ENCODE peak calls at places on chromosomes 3 and 15, in four cellular contexts. M is astrocyte, I is endothelial cell of umbilical vein, A is fibroblast of lung. F is an unnamed sample.
A peak's percentile ranks its signal among the peaks of the same experiment; 100 is the strongest.

GRCh38 chr3:105904683-105905320 is 36.0 kb upstream of the CBLB start:
- DNase-seq in M (peak; percentile 26), I (peak; percentile 62), A (peak; percentile 59), F (no peak)

GRCh38 chr3:8143186-8143585 is 358.4 kb upstream of the LMCD1 start:
- DNase-seq in M (peak; percentile 1), A (no peak), I (no peak), F (no peak)

GRCh38 chr15:63381301-63382192 is at the start of gene CA12:
- DNase-seq in A (peak; percentile 57), I (peak; percentile 46), M (peak; percentile 37), F (peak; percentile 68)

GRCh38 chr3:8837172-8837571 is 67.8 kb upstream of the OXTR start:
- DNase-seq in A (peak; percentile 73), M (peak; percentile 72), I (no peak), F (no peak)

GRCh38 chr3:111246967-111247760 is 175.5 kb downstream of the NECTIN3 start:
- DNase-seq in I (no peak), M (peak; percentile 83), A (peak; percentile 33), F (no peak)

GRCh38 chr15:90482124-90483011 is 47.4 kb upstream of the CRTC3 start:
- DNase-seq in A (peak; percentile 74), M (peak; percentile 47), I (peak; percentile 78), F (peak; percentile 67)

GRCh38 chr3:16086690-16087089 is 87.8 kb upstream of the GALNT15 start:
- DNase-seq in A (no peak), I (no peak), M (no peak), F (no peak)

GRCh38 chr3:58434511-58434910 is 879 bp upstream of the PDHB start:
- DNase-seq in I (no peak), M (no peak), A (no peak), F (no peak)

GRCh38 chr3:18279338-18279737 is 145.8 kb downstream of the SATB1 start:
- DNase-seq in I (no peak), M (no peak), A (no peak), F (no peak)

GRCh38 chr3:35946121-35946856 is 307.0 kb downstream of the ARPP21 start:
- DNase-seq in A (peak; percentile 50), I (peak; percentile 59), M (no peak), F (peak; percentile 30)

GRCh38 chr3:77513541-77513940 is 473.6 kb downstream of the ROBO2 start:
- DNase-seq in M (peak; percentile 53), I (no peak), A (no peak), F (no peak)

GRCh38 chr3:114624676-114625181 is 330.9 kb downstream of the TIGIT start:
- DNase-seq in A (peak; percentile 99), M (peak; percentile 99), I (peak; percentile 97), F (peak; percentile 88)

GRCh38 chr15:66591322-66591862 is 25.6 kb upstream of the LCTL start:
- DNase-seq in I (no peak), M (no peak), A (no peak), F (no peak)

GRCh38 chr15:49847436-49847835 is 226.6 kb downstream of the DTWD1 start:
- DNase-seq in A (peak; percentile 61), M (peak; percentile 76), I (no peak), F (no peak)

GRCh38 chr3:2420919-2421318 is 322.3 kb downstream of the CNTN4 start:
- DNase-seq in I (no peak), A (no peak), M (no peak), F (peak; percentile 8)

GRCh38 chr3:157159037-157159761 is 748 bp downstream of the CCNL1 start:
- DNase-seq in I (peak; percentile 58), A (peak; percentile 45), M (peak; percentile 36), F (peak; percentile 85)

GRCh38 chr15:60752973-60753720 is 274.2 kb upstream of the ICE2 start:
- DNase-seq in A (no peak), I (peak; percentile 2), M (no peak), F (no peak)

DNA sequence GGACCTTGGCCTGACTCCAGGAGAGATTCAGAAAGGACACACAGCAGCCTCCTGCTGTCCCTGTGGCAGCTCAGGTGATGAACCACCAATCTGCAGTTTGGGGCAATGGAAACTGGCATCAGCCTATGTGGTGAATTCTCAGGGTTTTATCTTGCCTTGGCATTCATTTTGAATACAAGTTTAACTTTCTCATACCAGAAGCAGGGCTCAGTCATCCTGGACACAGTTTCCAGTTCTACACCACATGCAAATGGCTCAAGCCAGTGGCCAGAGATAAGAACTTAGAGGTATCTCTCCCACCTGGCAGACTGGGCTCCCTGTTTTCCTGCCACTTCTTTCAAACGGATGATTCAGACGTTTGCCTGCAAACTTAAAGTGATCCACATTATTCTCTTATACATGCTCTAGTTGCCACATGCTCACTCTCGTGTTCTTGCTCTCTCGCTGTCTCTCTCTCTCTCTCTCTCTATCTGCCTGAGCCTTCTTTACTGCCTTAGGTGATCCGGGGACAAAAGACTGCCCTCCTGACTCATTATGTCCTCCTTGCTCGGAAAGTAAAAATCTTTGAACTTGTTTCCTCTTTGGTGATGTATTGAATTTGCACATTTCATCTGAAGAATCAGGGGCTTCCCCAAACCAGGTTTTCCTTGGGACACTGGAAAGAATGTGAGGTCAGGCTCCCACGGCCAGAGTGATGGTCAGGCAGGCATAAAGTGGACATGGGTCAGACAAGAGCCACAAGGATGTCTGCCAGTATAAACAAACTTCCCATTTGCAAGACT is 99.6 kb upstream of the STT3B start:
- DNase-seq in M (peak; percentile 33), I (peak; percentile 56), A (peak; percentile 21), F (no peak)
- TF ChIP-seq EZH2 in M (no peak), I (no peak), A (no peak), F (no peak)

GRCh38 chr15:74482661-74483060 is 21.7 kb upstream of the UBL7 start:
- DNase-seq in A (no peak), I (no peak), M (no peak), F (no peak)
- H3K79me2 ChIP-seq in A (no peaks in the 10 kb centered on the region), I (no peaks in the 10 kb centered on the region), M (no peaks in the 10 kb centered on the region), F (no peaks in the 10 kb centered on the region)

DNA sequence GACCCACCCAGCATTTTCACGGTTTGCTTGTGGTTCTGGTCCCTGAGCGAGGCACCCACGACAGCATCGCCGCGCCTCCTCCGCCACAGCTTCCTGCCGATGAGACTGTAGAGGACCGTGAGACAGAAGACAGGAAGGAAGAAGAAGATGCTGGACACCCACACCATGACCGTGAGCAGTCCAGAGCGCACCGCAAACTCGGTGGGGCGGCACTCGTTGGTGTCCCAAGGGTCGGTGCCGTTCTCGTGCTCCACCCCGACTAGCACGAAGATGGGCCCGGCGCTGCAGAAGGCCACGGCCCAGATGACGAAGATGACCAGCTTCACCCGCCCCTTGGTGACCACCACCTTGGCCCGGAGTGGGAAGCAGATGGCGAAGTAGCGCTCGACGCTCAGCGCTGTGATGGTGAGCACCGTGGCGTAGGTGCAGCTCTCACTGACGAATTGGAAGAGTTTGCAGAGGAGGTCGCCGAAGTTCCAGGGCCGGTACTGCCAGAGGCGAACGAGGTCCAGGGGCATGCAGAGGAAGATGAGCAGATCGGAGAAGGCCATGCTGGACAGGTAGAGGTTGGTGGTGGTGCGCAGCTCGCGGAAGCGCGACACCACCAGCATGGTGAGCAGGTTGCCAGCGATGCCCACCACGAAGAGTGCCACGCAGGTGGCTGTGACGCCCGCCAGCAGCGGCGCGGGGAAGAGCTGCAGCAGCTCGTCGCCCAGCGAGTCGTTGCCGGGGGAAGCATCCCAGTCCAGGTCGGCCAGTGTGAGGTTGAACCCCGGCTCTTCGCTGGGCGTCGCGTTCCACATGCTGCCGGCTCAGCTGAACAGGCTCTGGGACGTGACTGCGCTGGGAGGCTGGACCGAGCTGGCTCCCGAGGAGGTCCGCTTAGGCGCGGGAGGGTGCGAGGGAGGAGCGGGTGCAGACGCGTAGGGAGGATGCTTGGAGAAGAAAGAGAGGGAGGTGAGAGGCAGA is at the start of gene GHSR:
- DNase-seq in I (no peak), M (no peak), A (no peak), F (no peak)
- TF ChIP-seq EZH2 in I (peak; percentile 72), M (peak; percentile 77), A (peak; percentile 73), F (peak; percentile 4)

GRCh38 chr3:71395470-71395869 is 188.1 kb downstream of the FOXP1 start:
- DNase-seq in A (no peak), I (no peak), M (peak; percentile 22), F (no peak)
- H3K79me2 ChIP-seq in A (no peaks in the 10 kb centered on the region), I (no peaks in the 10 kb centered on the region), M (peaks cover 88% of the 10 kb centered on the region), F (peaks cover 50% of the 10 kb centered on the region)